ENCODE peak calls at places on chromosome 1, in four cellular contexts. W is tibial artery, R is OCI-LY7, Y is spleen. O is an unnamed sample.
A peak's percentile ranks its signal among the peaks of the same experiment; 100 is the strongest.

GRCh38 chr1:215044151-215044550 is 38.4 kb upstream of the KCNK2 start:
- DNase-seq in W (no peak), R (no peak), Y (no peak), O (no peak)

GRCh38 chr1:156766288-156767100 is 841 bp upstream of the PRCC start:
- DNase-seq in Y (peak; percentile 84), W (peak; percentile 54), R (no peak), O (no peak)

GRCh38 chr1:10980094-10980577 is 32.3 kb upstream of the TARDBP start:
- DNase-seq in Y (no peak), R (no peak), W (peak; percentile 92), O (no peak)

GRCh38 chr1:66292944-66293343 is 241.0 kb upstream of the SGIP1 start:
- DNase-seq in R (no peak), W (no peak), Y (no peak), O (no peak)

GRCh38 chr1:181018901-181019681 is 3.6 kb downstream of the STX6 start:
- DNase-seq in W (no peak), Y (no peak), R (no peak), O (no peak)

GRCh38 chr1:94801919-94802546 is 18.1 kb upstream of the SLC44A3 start:
- DNase-seq in R (peak; percentile 37), Y (peak; percentile 82), W (no peak), O (no peak)

GRCh38 chr1:203178083-203178482 is 2.5 kb upstream of the MYBPH start:
- DNase-seq in W (peak; percentile 24), Y (peak; percentile 9), R (no peak), O (no peak)

GRCh38 chr1:8113257-8114220 is 87.4 kb upstream of the ERRFI1 start:
- DNase-seq in W (peak; percentile 61), R (no peak), Y (no peak), O (no peak)

GRCh38 chr1:167648978-167649752 is 19.1 kb downstream of the RCSD1 start:
- DNase-seq in Y (no peak), R (no peak), W (no peak), O (no peak)

GRCh38 chr1:167651161-167651693 is 21.2 kb downstream of the RCSD1 start:
- DNase-seq in R (peak; percentile 41), W (no peak), Y (peak; percentile 77), O (no peak)

GRCh38 chr1:167654975-167655575 is 25.0 kb downstream of the RCSD1 start:
- DNase-seq in Y (no peak), R (no peak), W (no peak), O (no peak)

GRCh38 chr1:167648252-167648849 is 18.3 kb downstream of the RCSD1 start:
- DNase-seq in R (no peak), W (no peak), Y (no peak), O (no peak)

DNA sequence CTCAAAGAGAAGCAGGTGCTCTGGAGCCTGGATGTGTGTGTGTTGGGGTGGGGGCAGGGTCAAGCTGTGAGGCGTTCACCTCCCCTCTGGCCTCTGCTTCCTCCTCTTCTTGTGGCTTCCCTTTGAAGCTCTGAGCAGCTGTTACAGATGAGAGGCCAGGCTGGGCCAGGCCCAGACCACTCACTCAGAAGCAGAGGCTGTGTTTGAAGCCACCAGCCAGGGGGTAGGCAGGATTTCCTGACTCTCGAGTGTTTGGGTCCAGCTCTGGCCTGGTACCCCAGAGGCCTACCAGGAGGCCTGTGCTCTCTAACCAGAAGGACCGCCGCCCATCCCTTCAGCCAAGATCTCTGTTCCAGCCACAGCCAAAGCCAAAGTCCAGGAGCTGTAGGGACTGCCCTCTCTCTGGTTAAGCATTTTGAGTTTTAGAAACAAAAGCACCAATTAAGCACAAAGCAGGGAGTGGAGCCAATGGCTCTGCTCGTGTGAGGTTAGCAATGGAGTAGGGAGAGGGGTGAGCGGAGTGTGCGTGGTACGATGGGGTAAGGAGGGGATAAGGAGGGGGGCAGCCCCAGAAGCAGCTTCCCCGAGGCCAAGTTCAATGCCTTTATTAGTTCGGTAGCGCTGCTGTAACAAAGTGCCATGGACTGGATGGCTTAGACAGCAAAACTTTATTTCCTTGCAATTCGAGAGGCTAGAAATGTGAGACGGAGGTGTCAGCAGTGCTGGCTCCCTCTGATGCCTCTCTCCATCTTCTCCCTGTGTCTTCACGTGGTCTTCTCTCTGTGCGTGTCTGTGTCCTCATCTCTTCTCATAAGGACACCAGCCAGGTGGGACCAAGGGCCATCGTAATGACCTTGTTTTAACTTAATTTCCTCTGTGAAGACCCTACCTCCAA is 20.5 kb downstream of the RCSD1 start:
- DNase-seq in W (no peak), Y (peak; percentile 83), R (peak; percentile 84), O (no peak)
- H3K4me3 ChIP-seq in W (no peak overlapping the region), Y (no peak overlapping the region), R (peak overlapping the region; percentile 12), O (no peak overlapping the region)

DNA sequence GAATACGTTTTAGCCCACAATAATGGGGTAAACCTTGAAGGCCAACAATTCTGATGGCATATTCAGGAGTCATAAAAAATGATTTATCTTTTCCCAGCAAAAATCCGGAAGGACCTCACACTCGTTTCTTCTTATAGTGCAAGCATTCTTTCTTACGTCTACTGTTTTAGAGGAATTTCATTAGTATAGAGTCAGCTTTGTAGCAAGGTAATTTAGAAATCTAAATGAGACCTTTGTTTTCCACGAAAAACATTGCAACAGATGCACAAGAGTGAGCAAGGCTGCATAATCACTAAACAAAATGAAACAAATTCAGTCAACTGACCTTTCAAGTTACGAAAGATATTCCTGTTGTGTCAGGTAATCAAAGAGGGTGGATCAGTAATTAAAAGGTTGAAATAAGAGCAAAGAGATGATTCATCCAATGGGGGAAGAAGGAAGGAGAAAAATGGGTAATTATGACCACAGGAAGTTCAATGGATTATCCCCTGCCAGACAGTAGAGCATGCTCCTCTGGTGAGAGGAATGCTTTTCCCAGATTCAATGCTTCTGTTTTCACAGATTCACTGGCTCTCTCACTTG is 558 bp upstream of the CSDE1 start:
- DNase-seq in Y (no peak), W (no peak), R (peak; percentile 13), O (no peak)
- TF ChIP-seq CTCF in Y (no peak), W (no peak), R (peak; percentile 27), O (no peak)

GRCh38 chr1:89724369-89725015 is 91.6 kb downstream of the LRRC8C start:
- DNase-seq in R (peak; percentile 41), W (no peak), Y (peak; percentile 72), O (peak; percentile 36)

GRCh38 chr1:89725016-89725380 is 92.1 kb downstream of the LRRC8C start:
- DNase-seq in R (no peak), W (no peak), Y (no peak), O (no peak)

GRCh38 chr1:89723144-89723543 is 90.2 kb downstream of the LRRC8C start:
- DNase-seq in R (no peak), Y (no peak), W (no peak), O (no peak)

GRCh38 chr1:89725676-89726075 is 92.8 kb downstream of the LRRC8C start:
- DNase-seq in Y (no peak), W (no peak), R (no peak), O (no peak)

GRCh38 chr1:89723863-89724262 is 90.9 kb downstream of the LRRC8C start:
- DNase-seq in R (no peak), Y (no peak), W (no peak), O (no peak)
- H3K4me3 ChIP-seq in R (no peak overlapping the region), Y (no peak overlapping the region), W (no peak overlapping the region), O (no peak overlapping the region)

GRCh38 chr1:23553896-23554480 is 5.3 kb downstream of the ID3 start:
- DNase-seq in W (peak; percentile 73), Y (no peak), R (peak; percentile 68), O (no peak)

GRCh38 chr1:23555949-23556640 is 3.2 kb downstream of the ID3 start:
- DNase-seq in R (peak; percentile 85), Y (no peak), W (peak; percentile 80), O (no peak)

GRCh38 chr1:23555225-23555801 is 4.0 kb downstream of the ID3 start:
- DNase-seq in Y (no peak), W (peak; percentile 87), R (peak; percentile 86), O (no peak)

GRCh38 chr1:23553206-23553895 is 6.0 kb downstream of the ID3 start:
- DNase-seq in Y (no peak), R (no peak), W (no peak), O (no peak)

DNA sequence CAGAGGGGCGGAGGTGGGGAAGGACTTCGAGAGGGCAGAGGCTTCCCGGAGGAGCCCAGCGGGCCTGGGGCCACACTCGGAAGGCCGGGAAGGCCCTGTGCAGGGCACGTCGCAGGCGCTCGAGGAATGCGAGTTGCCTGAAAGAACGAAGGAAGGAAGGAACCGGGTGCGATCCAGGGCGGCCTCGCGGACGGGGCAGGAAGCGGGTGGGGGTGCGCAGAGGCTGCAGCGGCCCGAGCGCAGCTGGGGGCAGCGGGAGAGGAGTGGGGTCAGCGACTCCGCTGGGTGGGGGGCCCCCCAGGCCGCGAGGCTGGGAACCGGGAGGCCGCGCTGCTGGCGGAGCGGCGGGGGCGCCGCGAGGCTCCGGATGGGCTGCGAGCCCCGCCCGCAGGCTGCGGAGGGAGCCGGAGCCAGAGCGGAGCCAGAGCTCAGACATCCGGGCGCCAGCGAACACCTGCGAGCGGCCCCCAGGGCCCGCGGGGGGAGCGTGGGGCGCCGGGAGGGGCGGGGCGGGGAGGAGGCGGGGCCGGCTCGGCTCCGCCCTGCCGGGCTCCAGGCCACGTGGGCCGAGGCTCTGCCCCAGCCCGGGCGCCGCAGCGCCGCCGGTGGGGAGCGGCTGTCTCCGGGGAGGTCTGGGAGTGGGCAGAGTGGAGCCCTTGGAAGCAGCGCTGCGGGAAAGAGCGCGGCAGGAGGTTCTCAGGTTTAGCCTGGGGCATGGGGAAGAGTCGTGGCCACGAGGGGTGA is 4.6 kb downstream of the ID3 start:
- DNase-seq in Y (peak; percentile 97), R (peak; percentile 95), W (peak; percentile 93), O (no peak)
- TF ChIP-seq CTCF in Y (no peak), R (peak; percentile 38), W (no peak), O (peak; percentile 36)

GRCh38 chr1:167442854-167443565 is 75.3 kb downstream of the CD247 start:
- DNase-seq in Y (no peak), R (no peak), W (no peak), O (no peak)
- H3K4me3 ChIP-seq in Y (no peak overlapping the region), R (no peak overlapping the region), W (no peak overlapping the region), O (no peak overlapping the region)

O was measured in GM12864.